ENCODE peak calls at places on chromosomes 11 and 22, in seven cellular contexts. I is adrenal gland, Y is GM13977, Z is spleen, M is ascending aorta, U is OCI-LY7, K is AG09309. S is an unnamed sample.

GRCh38 chr11:61839742-61840141 is 11.6 kb downstream of the FADS2 start:
- DNase-seq in U (no peak), Y (no peak), Z (no peak), I (no peak), K (no peak), M (no peak), S (no peak)

GRCh38 chr11:100715163-100715792 is 28.2 kb downstream of the ARHGAP42 start:
- DNase-seq in Y (no peak), I (no peak), M (no peak), U (no peak), Z (no peak), K (no peak), S (no peak)

GRCh38 chr11:8959546-8960166 is 4.6 kb downstream of the TMEM9B start:
- DNase-seq in I (no peak), U (peak; percentile 73), Z (no peak), M (no peak), Y (peak; percentile 85), K (peak; percentile 62), S (peak; percentile 83)

GRCh38 chr22:22605074-22605404 is 39.4 kb upstream of the GGTLC2 start:
- DNase-seq in I (no peak), Y (peak; percentile 15), K (no peak), U (peak; percentile 40), Z (no peak), M (no peak), S (peak; percentile 39)

GRCh38 chr22:39013923-39014722 is at the start of gene APOBEC3C:
- DNase-seq in I (peak; percentile 96), Z (peak; percentile 91), K (peak; percentile 63), M (peak; percentile 27), U (peak; percentile 70), Y (peak; percentile 87), S (peak; percentile 84)

GRCh38 chr11:46235777-46236688 is 41.4 kb upstream of the CREB3L1 start:
- DNase-seq in M (no peak), Y (no peak), I (no peak), U (no peak), Z (no peak), K (no peak), S (no peak)

GRCh38 chr11:123561046-123561781 is 93.2 kb downstream of the SCN3B start:
- DNase-seq in Y (no peak), U (no peak), M (no peak), K (no peak), Z (no peak), I (peak; percentile 80), S (no peak)

GRCh38 chr11:74538680-74539079 is 45.2 kb upstream of the LIPT2 start:
- DNase-seq in Y (no peak), K (peak; percentile 5), I (no peak), Z (no peak), M (no peak), U (no peak), S (no peak)

GRCh38 chr22:36311386-36312085 is 58.6 kb downstream of the APOL1 start:
- DNase-seq in I (no peak), Y (no peak), K (no peak), Z (no peak), U (no peak), M (no peak), S (no peak)

GRCh38 chr11:68903288-68903630 is 373 bp downstream of the MRPL21 start:
- DNase-seq in I (no peak), Z (peak; percentile 44), K (no peak), U (no peak), M (no peak), Y (no peak), S (no peak)

GRCh38 chr11:78299000-78299712 is 110.4 kb downstream of the USP35 start:
- DNase-seq in K (no peak), M (no peak), Z (no peak), U (no peak), I (no peak), Y (no peak), S (no peak)

GRCh38 chr11:69101792-69102152 is 53.0 kb downstream of the TPCN2 start:
- DNase-seq in U (no peak), Z (no peak), M (no peak), K (no peak), Y (no peak), I (no peak), S (no peak)

GRCh38 chr11:94117871-94118270 is 10.8 kb upstream of the PANX1 start:
- DNase-seq in Z (no peak), Y (no peak), I (no peak), K (no peak), M (no peak), U (no peak), S (no peak)

GRCh38 chr11:46380340-46381045 is 976 bp upstream of the MDK start:
- DNase-seq in K (no peak), I (peak; percentile 70), M (no peak), Y (peak; percentile 85), Z (peak; percentile 92), U (no peak), S (peak; percentile 87)

GRCh38 chr11:113407163-113407562 is 19.6 kb downstream of the ANKK1 start:
- DNase-seq in Z (peak; percentile 55), K (no peak), Y (no peak), M (no peak), I (no peak), U (no peak), S (no peak)

GRCh38 chr22:19174106-19175025 is 4.2 kb downstream of the SLC25A1 start:
- DNase-seq in Y (no peak), U (peak; percentile 83), Z (peak; percentile 90), K (peak; percentile 29), M (no peak), I (peak; percentile 88), S (no peak)

GRCh38 chr11:10461276-10461790 is 6.3 kb downstream of the AMPD3 start:
- DNase-seq in U (no peak), K (no peak), I (no peak), Y (no peak), Z (no peak), M (no peak), S (no peak)

GRCh38 chr11:128310676-128311445 is 276.5 kb downstream of the ETS1 start:
- DNase-seq in U (no peak), Y (no peak), Z (no peak), M (no peak), I (peak; percentile 26), K (no peak), S (no peak)

GRCh38 chr11:62394825-62395538 is 23.9 kb upstream of the SCGB1A1 start:
- DNase-seq in I (peak; percentile 84), Z (peak; percentile 84), U (peak; percentile 69), K (peak; percentile 59), M (peak; percentile 24), Y (peak; percentile 83), S (peak; percentile 80)

GRCh38 chr11:134442246-134442645 is 30.2 kb upstream of the B3GAT1 start:
- DNase-seq in Y (no peak), I (no peak), K (no peak), M (no peak), Z (no peak), U (no peak), S (no peak)

GRCh38 chr11:86244063-86244521 is 461 bp upstream of the EED start:
- DNase-seq in U (peak; percentile 92), M (peak; percentile 54), Y (peak; percentile 86), Z (peak; percentile 95), K (peak; percentile 54), I (peak; percentile 90), S (peak; percentile 89)

GRCh38 chr11:95337972-95338429 is 107.0 kb upstream of the SESN3 start:
- DNase-seq in I (no peak), M (no peak), U (no peak), Z (no peak), K (no peak), Y (no peak), S (no peak)

GRCh38 chr11:95338430-95338991 is 107.5 kb upstream of the SESN3 start:
- DNase-seq in Y (no peak), K (no peak), Z (peak; percentile 70), I (peak; percentile 82), M (no peak), U (no peak), S (no peak)

GRCh38 chr11:95335989-95336388 is 105.0 kb upstream of the SESN3 start:
- DNase-seq in K (no peak), Y (no peak), M (no peak), I (no peak), U (no peak), Z (no peak), S (no peak)

GRCh38 chr11:95339554-95339953 is 108.6 kb upstream of the SESN3 start:
- DNase-seq in U (no peak), Y (peak; percentile 52), K (no peak), M (no peak), I (no peak), Z (no peak), S (peak; percentile 40)

GRCh38 chr11:95337175-95337957 is 106.4 kb upstream of the SESN3 start:
- DNase-seq in I (peak; percentile 54), Z (peak; percentile 87), K (peak; percentile 5), M (no peak), Y (peak; percentile 36), U (no peak), S (peak; percentile 64)
- TF ChIP-seq CTCF in I (no peak), Z (no peak), K (no peak), M (no peak), Y (no peak), U (no peak), S (no peak)

GRCh38 chr11:131895865-131896264 is 525.5 kb downstream of the NTM start:
- DNase-seq in U (no peak), Y (no peak), Z (no peak), I (no peak), K (no peak), M (no peak), S (no peak)
- TF ChIP-seq CTCF in U (no peak), Y (no peak), Z (no peak), I (no peak), K (no peak), M (no peak), S (no peak)

DNA sequence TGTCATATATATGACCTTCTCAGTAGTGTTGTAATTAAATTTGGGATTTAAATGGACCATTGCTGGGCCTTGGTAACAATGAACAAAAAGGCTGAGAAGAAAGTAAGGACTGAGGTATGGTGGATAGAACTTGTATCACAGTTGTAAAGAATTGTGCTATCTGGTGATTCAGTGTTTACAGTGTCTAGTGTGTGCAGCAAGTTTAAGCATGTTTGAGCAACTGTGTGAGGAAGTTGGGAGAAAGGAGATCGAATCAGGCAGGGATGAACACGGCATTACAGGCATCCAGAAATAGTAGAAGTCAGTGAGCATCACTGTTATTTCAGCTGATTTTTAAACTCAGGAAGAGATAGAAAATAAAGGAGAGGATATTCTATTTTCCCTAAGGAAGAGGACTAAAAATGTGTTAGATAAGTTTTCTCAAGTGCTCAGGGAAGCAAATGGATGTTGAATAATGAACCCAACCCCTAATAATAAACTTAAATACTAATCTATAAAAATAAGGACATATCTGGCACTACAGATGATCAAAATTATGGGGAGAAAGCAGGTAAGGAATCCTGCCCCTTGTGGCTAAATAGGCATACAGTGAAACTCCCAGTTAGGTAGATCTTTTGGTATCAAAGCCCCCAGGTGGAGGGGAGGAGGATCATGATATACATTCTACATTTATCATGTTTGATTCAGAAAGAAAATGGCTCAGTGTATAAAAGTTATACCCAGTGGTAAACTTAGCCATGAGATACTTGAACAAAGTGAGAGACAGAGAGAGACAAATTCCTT is 361.0 kb upstream of the ANO3 start:
- DNase-seq in U (peak; percentile 41), Y (no peak), K (no peak), Z (no peak), I (no peak), M (no peak), S (no peak)
- TF ChIP-seq CTCF in U (peak; percentile 82), Y (peak; percentile 29), K (peak; percentile 24), Z (no peak), I (no peak), M (no peak), S (no peak)

DNA sequence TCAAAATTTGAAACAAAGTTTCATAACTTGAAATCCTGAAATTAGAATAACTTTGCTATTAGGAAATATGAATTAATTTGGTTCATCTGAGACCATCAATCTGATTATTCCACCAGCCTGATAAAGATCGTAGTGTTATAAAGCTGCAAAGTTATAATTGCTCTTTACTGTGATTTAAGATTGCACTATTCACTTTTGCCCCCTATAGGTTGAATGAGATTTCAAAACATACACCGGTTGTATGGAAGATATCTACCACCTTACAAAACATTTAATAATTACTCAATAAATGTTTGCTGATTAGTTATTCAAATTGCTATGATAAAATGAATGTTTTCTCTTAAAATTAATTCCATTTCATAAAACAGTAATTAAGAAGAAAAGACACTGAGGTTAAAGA is 26.1 kb downstream of the APIP start:
- DNase-seq in K (no peak), Z (no peak), I (no peak), Y (no peak), M (no peak), U (no peak), S (no peak)
- TF ChIP-seq CTCF in K (peak; percentile 10), Z (no peak), I (peak; percentile 17), Y (peak; percentile 38), M (no peak), U (peak; percentile 43), S (no peak)

S was measured in GM20000.